ENCODE peak calls at places on chromosomes 7 and 10, in ten cellular contexts. K is neuronal stem cell, G is IMR-90, W is HCT116, U is GM23338, A is GM23248, L is colonic mucosa, D is tibial artery, V is NT2/D1, C is tibial nerve. X is an unnamed sample.

GRCh38 chr7:28759373-28760013 is 198.6 kb downstream of the TRIL start:
- DNase-seq in V (peak; percentile 43), W (no peak), C (no peak), D (no peak), U (peak; percentile 46), A (no peak), L (no peak), G (peak; percentile 80), K (no peak), X (no peak)

GRCh38 chr7:50733552-50733951 is 49.1 kb downstream of the GRB10 start:
- DNase-seq in A (peak; percentile 41), C (no peak), W (no peak), D (no peak), K (no peak), G (peak; percentile 61), V (no peak), U (no peak), L (no peak), X (no peak)

GRCh38 chr7:158864833-158865232 is 8.5 kb downstream of the DYNC2I1 start:
- DNase-seq in A (no peak), U (no peak), L (no peak), D (no peak), G (no peak), C (no peak), V (no peak), W (no peak), K (no peak), X (no peak)

GRCh38 chr7:77473240-77474005 is 57.3 kb upstream of the GSAP start:
- DNase-seq in U (no peak), D (no peak), A (peak; percentile 23), G (peak; percentile 7), K (no peak), V (no peak), W (no peak), C (no peak), L (no peak), X (no peak)

GRCh38 chr10:123149568-123150228 is 1.8 kb downstream of the HMX2 start:
- DNase-seq in C (no peak), A (peak; percentile 70), W (no peak), D (no peak), K (peak; percentile 43), G (peak; percentile 42), U (peak; percentile 56), L (peak; percentile 19), V (no peak), X (peak; percentile 55)

GRCh38 chr10:48514916-48515315 is 90.0 kb downstream of the ARHGAP22 start:
- DNase-seq in A (no peak), G (no peak), W (no peak), V (no peak), U (no peak), L (no peak), K (no peak), C (no peak), D (no peak), X (no peak)

GRCh38 chr10:116045957-116046356 is 227.0 kb downstream of the GFRA1 start:
- DNase-seq in W (no peak), V (no peak), U (no peak), A (no peak), K (no peak), C (no peak), D (no peak), G (no peak), L (no peak), X (no peak)

GRCh38 chr10:116756277-116756676 is 13.9 kb upstream of the HSPA12A start:
- DNase-seq in K (no peak), G (peak; percentile 11), A (peak; percentile 43), V (no peak), U (no peak), D (peak; percentile 90), C (no peak), W (no peak), L (no peak), X (no peak)

GRCh38 chr7:116165717-116166116 is 44.6 kb upstream of the TES start:
- DNase-seq in A (no peak), U (no peak), W (no peak), G (no peak), C (no peak), L (no peak), K (no peak), V (no peak), D (no peak), X (no peak)

GRCh38 chr7:114269714-114270113 is 144.9 kb upstream of the FOXP2 start:
- DNase-seq in D (no peak), U (no peak), C (no peak), A (no peak), L (no peak), W (no peak), K (no peak), V (no peak), G (no peak), X (no peak)

GRCh38 chr7:78605131-78605530 is 806.6 kb downstream of the PHTF2 start:
- DNase-seq in C (no peak), G (peak; percentile 35), U (no peak), A (peak; percentile 51), K (no peak), V (no peak), D (no peak), L (no peak), W (no peak), X (no peak)

GRCh38 chr10:132592790-132593788 is 55.5 kb downstream of the INPP5A start:
- DNase-seq in U (no peak), V (no peak), C (no peak), G (no peak), A (no peak), L (peak; percentile 72), K (no peak), W (no peak), D (peak; percentile 52), X (no peak)

GRCh38 chr10:61456095-61456789 is 3.1 kb upstream of the TMEM26 start:
- DNase-seq in V (no peak), C (no peak), U (no peak), G (peak; percentile 23), W (no peak), K (no peak), L (no peak), A (no peak), D (no peak), X (no peak)

GRCh38 chr7:91288208-91288824 is 24.1 kb downstream of the FZD1 start:
- DNase-seq in G (no peak), K (no peak), C (peak; percentile 46), W (peak; percentile 27), D (no peak), A (peak; percentile 32), L (peak; percentile 63), U (peak; percentile 89), V (peak; percentile 43), X (no peak)

GRCh38 chr7:91872069-91872468 is 8.4 kb downstream of the MTERF1 start:
- DNase-seq in K (no peak), D (no peak), C (no peak), V (no peak), L (no peak), G (no peak), U (no peak), W (no peak), A (no peak), X (no peak)

GRCh38 chr7:155459133-155459866 is 1.4 kb downstream of the EN2 start:
- DNase-seq in A (no peak), D (peak; percentile 21), C (no peak), V (no peak), G (no peak), L (no peak), K (no peak), W (no peak), U (peak; percentile 66), X (no peak)

DNA sequence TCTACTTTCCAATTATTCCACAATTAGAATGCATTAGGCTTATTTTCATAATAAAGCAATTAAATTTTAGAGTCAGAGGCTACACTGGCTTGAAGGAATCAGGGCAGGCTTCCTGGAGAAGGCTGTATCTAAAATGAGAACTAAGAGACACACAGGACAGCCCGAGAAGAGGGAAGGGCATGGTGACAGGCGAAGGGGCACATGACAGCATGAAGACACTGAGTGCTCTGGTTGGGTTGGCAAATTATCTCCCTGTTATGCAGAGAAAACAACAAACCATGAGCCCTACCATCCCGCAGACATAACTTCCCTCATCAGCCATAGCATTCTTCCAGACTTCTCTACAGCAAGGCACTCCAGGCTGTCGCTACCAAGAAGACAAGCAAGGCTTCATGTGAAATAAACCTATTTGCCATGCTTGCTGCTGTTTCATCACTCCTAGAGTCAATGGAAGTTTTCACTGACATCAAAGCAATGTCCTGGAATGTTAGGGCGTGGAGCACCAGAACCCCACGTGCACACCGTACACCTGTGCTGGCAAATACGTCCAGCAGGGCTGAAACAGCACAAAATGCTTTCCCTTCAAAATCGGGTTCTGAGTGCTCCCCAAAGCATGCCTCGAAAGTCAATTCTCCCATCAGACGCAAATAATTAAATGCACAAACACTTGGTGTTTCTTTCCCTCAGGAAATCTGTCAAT is 21.3 kb downstream of the VOPP1 start:
- DNase-seq in V (no peak), L (no peak), K (no peak), A (no peak), C (no peak), D (no peak), U (no peak), W (no peak), G (no peak), X (no peak)
- H3K4me1 ChIP-seq in V (peaks cover 23% of the 10 kb centered on the region), L (peaks cover 52% of the 10 kb centered on the region), K (peaks cover 18% of the 10 kb centered on the region), A (peaks cover 21% of the 10 kb centered on the region), C (peaks cover 52% of the 10 kb centered on the region), D (peaks cover 21% of the 10 kb centered on the region), U (peaks cover 77% of the 10 kb centered on the region), W (peaks cover 24% of the 10 kb centered on the region), G (peaks cover 27% of the 10 kb centered on the region), X (peaks cover 85% of the 10 kb centered on the region)

DNA sequence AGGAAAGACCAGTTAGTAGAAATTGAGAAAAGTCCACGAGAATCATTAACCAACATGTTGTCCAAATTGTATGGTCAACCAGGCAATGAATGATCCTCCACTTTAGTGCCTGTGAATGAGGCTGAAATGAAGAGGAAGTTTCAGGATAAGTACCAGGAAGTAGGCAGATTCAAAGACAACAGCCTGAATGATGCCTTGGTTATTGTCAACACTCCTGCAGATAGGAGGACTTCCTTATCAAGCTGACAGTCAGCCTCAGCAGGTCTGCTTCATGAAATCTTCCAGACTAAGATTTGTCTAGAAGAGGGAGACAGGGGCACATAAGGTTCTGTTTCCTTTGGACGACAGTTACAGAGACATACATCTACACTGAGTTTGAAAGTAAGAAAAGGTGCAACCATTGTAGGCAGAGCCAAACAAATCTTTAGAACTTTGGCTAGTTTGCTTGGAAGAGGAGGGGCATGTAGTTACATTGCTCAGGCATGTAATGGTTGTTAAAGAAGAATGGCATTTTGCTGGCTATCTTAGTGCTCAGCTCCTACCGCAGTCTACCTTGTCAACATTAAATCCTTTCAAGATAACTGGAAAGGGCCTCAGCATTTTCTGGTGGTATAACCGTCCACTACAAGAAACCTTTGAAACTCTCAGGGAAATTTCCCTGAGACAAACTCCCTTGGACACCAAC is 81.4 kb downstream of the ABI1 start:
- DNase-seq in D (no peak), K (no peak), U (no peak), L (peak; percentile 41), A (no peak), G (no peak), V (no peak), W (no peak), C (no peak), X (no peak)
- H3K4me3 ChIP-seq in D (no peak overlapping the region), K (no peak overlapping the region), U (no peak overlapping the region), L (no peak overlapping the region), A (no peak overlapping the region), G (no peak overlapping the region), V (no peak overlapping the region), W (no peak overlapping the region), C (no peak overlapping the region), X (no peak overlapping the region)

GRCh38 chr7:137869260-137869659 is 22.5 kb upstream of the DGKI start:
- DNase-seq in A (no peak), D (no peak), K (no peak), U (no peak), L (no peak), W (no peak), G (no peak), V (no peak), C (no peak), X (no peak)
- H3K36me3 ChIP-seq in A (peaks cover 62% of the 10 kb centered on the region), D (peaks cover 22% of the 10 kb centered on the region), K (peaks cover 5% of the 10 kb centered on the region), U (no peaks in the 10 kb centered on the region), L (no peaks in the 10 kb centered on the region), W (no peaks in the 10 kb centered on the region), G (peaks cover 22% of the 10 kb centered on the region), V (peaks cover 7% of the 10 kb centered on the region), C (no peaks in the 10 kb centered on the region), X (no peaks in the 10 kb centered on the region)

GRCh38 chr10:29720149-29720548 is 85.4 kb upstream of the SVIL start:
- DNase-seq in A (no peak), V (no peak), D (no peak), C (no peak), U (no peak), G (no peak), K (no peak), L (no peak), W (no peak), X (no peak)
- H3K4me1 ChIP-seq in A (peaks cover 6% of the 10 kb centered on the region), V (no peaks in the 10 kb centered on the region), D (peaks cover 29% of the 10 kb centered on the region), C (peaks cover 15% of the 10 kb centered on the region), U (no peaks in the 10 kb centered on the region), G (peaks cover 7% of the 10 kb centered on the region), K (no peaks in the 10 kb centered on the region), L (peaks cover 2% of the 10 kb centered on the region), W (peaks cover 7% of the 10 kb centered on the region), X (peaks cover 2% of the 10 kb centered on the region)